ENCODE peak calls at places on chromosomes 13 and 19, in four cellular contexts. K, I, W and P are unnamed samples.

GRCh38 chr13:73940098-73940497 is 194.1 kb downstream of the KLF12 start:
- DNase-seq in K (no peak), I (no peak), W (no peak), P (no peak)

GRCh38 chr19:28694812-28695211 is 518.1 kb downstream of the UQCRFS1 start:
- DNase-seq in K (no peak), I (no peak), W (no peak), P (no peak)

GRCh38 chr13:90776349-90776748 is 571.1 kb upstream of the MIR17HG start:
- DNase-seq in K (no peak), I (no peak), W (no peak), P (no peak)

GRCh38 chr19:2887391-2887914 is 13.3 kb upstream of the ZNF57 start:
- DNase-seq in K (peak; percentile 61), I (no peak), W (peak; percentile 71), P (peak; percentile 77)

GRCh38 chr13:84609716-84610115 is 727.4 kb upstream of the SLITRK1 start:
- DNase-seq in K (peak; percentile 70), I (no peak), W (no peak), P (no peak)

GRCh38 chr13:75180805-75181455 is 301.0 kb downstream of the TBC1D4 start:
- DNase-seq in K (peak; percentile 50), I (no peak), W (no peak), P (no peak)

GRCh38 chr13:21435710-21436151 is 23.4 kb downstream of the ZDHHC20 start:
- DNase-seq in K (peak; percentile 89), I (peak; percentile 63), W (peak; percentile 79), P (peak; percentile 22)

GRCh38 chr19:43555185-43555770 is 20.0 kb downstream of the XRCC1 start:
- DNase-seq in K (peak; percentile 66), I (no peak), W (peak; percentile 83), P (peak; percentile 87)

GRCh38 chr19:33299061-33299665 is 3.2 kb downstream of the CEBPA start:
- DNase-seq in K (no peak), I (no peak), W (no peak), P (no peak)

GRCh38 chr13:111664696-111665095 is 344.3 kb downstream of the TEX29 start:
- DNase-seq in K (no peak), I (no peak), W (no peak), P (no peak)

GRCh38 chr13:60492187-60492586 is 95.2 kb downstream of the TDRD3 start:
- DNase-seq in K (no peak), I (no peak), W (no peak), P (no peak)

GRCh38 chr13:28751210-28751935 is 32.6 kb upstream of the SLC46A3 start:
- DNase-seq in K (no peak), I (no peak), W (no peak), P (no peak)

GRCh38 chr19:9115307-9115813 is at the start of gene OR7G1:
- DNase-seq in K (no peak), I (no peak), W (peak; percentile 20), P (no peak)

GRCh38 chr13:78675112-78675511 is 16.2 kb upstream of the OBI1 start:
- DNase-seq in K (no peak), I (no peak), W (no peak), P (no peak)

GRCh38 chr13:100100115-100100879 is 11.4 kb downstream of the PCCA start:
- DNase-seq in K (peak; percentile 87), I (no peak), W (peak; percentile 9), P (peak; percentile 19)

GRCh38 chr19:45280471-45280961 is 29.4 kb downstream of the MARK4 start:
- DNase-seq in K (no peak), I (no peak), W (no peak), P (no peak)
- TF ChIP-seq BHLHE40 in K (no peak), I (no peak), W (no peak), P (no peak)

GRCh38 chr13:83184819-83185218 is 697.5 kb downstream of the SLITRK1 start:
- DNase-seq in K (peak; percentile 79), I (no peak), W (no peak), P (no peak)

GRCh38 chr13:83182845-83183244 is 699.4 kb downstream of the SLITRK1 start:
- DNase-seq in K (no peak), I (no peak), W (no peak), P (no peak)

GRCh38 chr13:83178008-83178407 is 704.3 kb downstream of the SLITRK1 start:
- DNase-seq in K (no peak), I (no peak), W (no peak), P (no peak)

GRCh38 chr13:83184150-83184475 is 698.2 kb downstream of the SLITRK1 start:
- DNase-seq in K (no peak), I (no peak), W (no peak), P (no peak)

GRCh38 chr13:83183439-83184149 is 698.7 kb downstream of the SLITRK1 start:
- DNase-seq in K (no peak), I (no peak), W (no peak), P (no peak)
- TF ChIP-seq RCOR1 in K (no peak), I (no peak), W (no peak), P (no peak)

GRCh38 chr19:45667620-45668341 is at the start of gene GIPR:
- DNase-seq in K (peak; percentile 38), I (no peak), W (peak; percentile 91), P (peak; percentile 86)
- TF ChIP-seq BHLHE40 in K (no peak), I (no peak), W (peak; percentile 24), P (no peak)

DNA sequence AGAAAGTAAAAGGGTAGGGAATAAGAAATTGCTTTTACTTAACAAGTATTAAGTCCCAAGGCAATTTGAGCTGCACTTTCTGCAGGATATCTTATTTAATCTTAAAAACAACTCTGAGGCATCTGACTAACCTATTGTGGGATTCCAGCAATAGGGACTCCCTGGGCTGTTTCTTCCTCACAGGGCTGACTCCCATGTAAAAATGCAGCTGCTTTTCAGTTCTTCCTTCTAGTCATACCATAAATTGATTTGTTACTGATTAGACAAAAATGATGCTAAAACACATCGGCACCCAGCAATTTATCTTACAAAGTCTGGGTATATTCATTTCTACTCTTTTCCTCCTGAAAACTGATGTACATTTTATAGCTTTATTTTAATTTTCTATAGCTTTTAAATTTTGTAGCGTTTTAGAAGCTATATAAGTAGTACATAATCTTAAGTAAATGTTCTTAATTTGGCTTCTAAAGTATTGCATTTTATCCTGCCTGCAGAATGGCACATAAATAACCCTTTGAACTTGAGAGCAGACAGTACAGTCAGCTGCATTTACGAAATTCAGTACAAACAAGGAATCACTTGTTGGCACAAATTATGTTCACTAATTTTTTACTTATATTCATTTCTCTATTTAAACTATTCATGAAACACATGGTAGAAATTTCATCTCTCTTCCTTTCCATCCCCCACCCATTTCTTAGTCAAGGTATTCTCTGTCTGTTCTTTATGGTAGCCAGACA is 102.4 kb upstream of the FRY start:
- DNase-seq in K (no peak), I (no peak), W (no peak), P (no peak)
- TF ChIP-seq RCOR1 in K (no peak), I (no peak), W (no peak), P (no peak)

DNA sequence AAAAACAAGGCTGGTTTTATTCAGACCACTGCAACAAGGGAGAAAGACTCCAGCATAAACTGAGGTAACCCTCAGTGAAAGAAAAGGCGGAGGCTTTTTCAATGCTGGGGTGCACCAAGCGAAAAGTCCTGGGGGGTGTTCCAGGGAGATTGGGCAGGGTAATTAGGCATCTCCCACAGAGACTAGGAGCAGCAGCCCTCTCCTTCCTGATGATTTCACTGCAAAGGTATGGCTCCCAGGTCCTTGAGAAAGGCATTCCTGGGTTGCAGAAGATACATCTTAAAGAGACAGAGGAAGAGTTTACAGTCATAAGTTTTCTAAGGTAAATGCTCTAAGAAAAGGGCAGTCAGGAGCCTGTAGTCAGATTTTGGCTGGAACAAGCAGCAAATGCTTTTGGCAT is 412.0 kb downstream of the FOXO1 start:
- DNase-seq in K (no peak), I (no peak), W (no peak), P (peak; percentile 16)
- TF ChIP-seq BHLHE40 in K (no peak), I (no peak), W (no peak), P (no peak)

DNA sequence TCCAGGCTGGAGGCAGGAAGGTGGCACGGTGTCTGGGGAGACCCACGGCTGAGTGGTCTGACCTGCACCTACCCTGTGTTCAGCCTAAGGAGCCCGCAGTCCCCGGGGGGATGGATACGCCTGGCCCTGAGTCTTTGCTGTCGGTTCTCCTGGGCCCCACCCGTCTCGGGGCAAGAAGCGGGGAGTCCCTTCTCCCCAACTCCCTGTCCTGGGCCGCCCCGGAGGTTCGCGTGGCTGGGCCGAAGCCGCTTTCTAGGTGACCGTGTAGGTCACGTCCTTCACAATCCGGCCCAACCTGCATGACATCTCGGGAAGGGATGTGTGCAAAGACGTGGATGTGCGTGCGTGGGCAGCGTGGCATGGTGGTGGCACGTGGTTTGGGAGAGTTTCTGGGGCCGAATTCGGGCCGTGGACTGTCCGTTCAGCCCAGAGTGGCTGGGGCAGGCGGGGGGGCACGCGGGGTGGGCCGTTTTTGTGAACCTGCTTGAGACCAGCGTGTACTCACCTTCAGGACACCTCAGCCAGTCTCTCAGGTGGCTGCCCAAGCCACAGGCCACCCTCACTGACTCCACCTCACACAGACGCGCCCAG is 103.3 kb downstream of the PTPRS start:
- DNase-seq in K (no peak), I (no peak), W (no peak), P (no peak)
- TF ChIP-seq RCOR1 in K (no peak), I (no peak), W (no peak), P (no peak)

GRCh38 chr19:1470864-1471513 is 8.0 kb downstream of the C19orf25 start:
- DNase-seq in K (no peak), I (no peak), W (no peak), P (no peak)
- TF ChIP-seq BHLHE40 in K (no peak), I (no peak), W (no peak), P (no peak)